ENCODE peak calls at places on chromosomes 2 and 18, in nine cellular contexts. A is vagina, M is Peyer's patch, G is sigmoid colon, X is pancreas, F is cardiac muscle cell, J is heart left ventricle, S is PC-3, P is thoracic aorta. R is an unnamed sample. For H3K9me3, the result is how much of the 10 kb centered on the place peaks cover.

GRCh38 chr2:24978661-24979060 is 6.9 kb upstream of the DNAJC27 start:
- DNase-seq in A (no peak), M (no peak), G (no peak), X (no peak), F (no peak), J (no peak), S (no peak), P (no peak), R (no peak)

GRCh38 chr2:238174701-238175100 is 15.9 kb downstream of the ERFE start:
- DNase-seq in A (no peak), M (no peak), G (no peak), X (no peak), F (no peak), J (no peak), S (no peak), P (no peak), R (no peak)

GRCh38 chr2:98164256-98164655 is 77.3 kb downstream of the VWA3B start:
- DNase-seq in A (no peak), M (no peak), G (no peak), X (no peak), F (no peak), J (no peak), S (no peak), P (no peak), R (no peak)

GRCh38 chr2:128091691-128092050 is 671 bp downstream of the UGGT1 start:
- DNase-seq in A (no peak), M (no peak), G (no peak), X (no peak), F (no peak), J (no peak), S (peak), P (no peak), R (no peak)

GRCh38 chr2:204145197-204146190 is 208.9 kb downstream of the ICOS start:
- DNase-seq in A (no peak), M (peak), G (peak), X (peak), F (peak), J (peak), S (peak), P (no peak), R (peak)

GRCh38 chr2:190791347-190791982 is 89.2 kb upstream of the GLS start:
- DNase-seq in A (no peak), M (no peak), G (no peak), X (no peak), F (peak), J (peak), S (peak), P (peak), R (no peak)

GRCh38 chr2:12486205-12487118 is 230.3 kb upstream of the TRIB2 start:
- DNase-seq in A (no peak), M (no peak), G (no peak), X (no peak), F (no peak), J (no peak), S (peak), P (no peak), R (no peak)

GRCh38 chr2:237418300-237418699 is 4.3 kb upstream of the COL6A3 start:
- DNase-seq in A (no peak), M (no peak), G (no peak), X (no peak), F (peak), J (no peak), S (no peak), P (no peak), R (no peak)

GRCh38 chr2:207504513-207505171 is 25.1 kb upstream of the CREB1 start:
- DNase-seq in A (no peak), M (no peak), G (no peak), X (no peak), F (peak), J (peak), S (no peak), P (no peak), R (no peak)

GRCh38 chr2:73907840-73908452 is 15.1 kb downstream of the ACTG2 start:
- DNase-seq in A (peak), M (no peak), G (peak), X (no peak), F (peak), J (no peak), S (peak), P (no peak), R (no peak)

GRCh38 chr18:44128365-44128764 is 552.3 kb upstream of the SETBP1 start:
- DNase-seq in A (no peak), M (no peak), G (no peak), X (no peak), F (peak), J (no peak), S (peak), P (no peak), R (no peak)

GRCh38 chr2:98205901-98206300 is 118.9 kb downstream of the VWA3B start:
- DNase-seq in A (no peak), M (no peak), G (no peak), X (no peak), F (no peak), J (no peak), S (no peak), P (no peak), R (no peak)

GRCh38 chr2:179344280-179344961 is 79.8 kb upstream of the SESTD1 start:
- DNase-seq in A (no peak), M (no peak), G (no peak), X (no peak), F (peak), J (no peak), S (peak), P (no peak), R (no peak)

GRCh38 chr18:79746730-79747129 is 51.0 kb upstream of the KCNG2 start:
- DNase-seq in A (no peak), M (no peak), G (peak), X (no peak), F (no peak), J (no peak), S (no peak), P (no peak), R (no peak)

GRCh38 chr2:233100192-233100998 is 40.3 kb downstream of the INPP5D start:
- DNase-seq in A (no peak), M (peak), G (no peak), X (no peak), F (no peak), J (no peak), S (no peak), P (no peak), R (no peak)

GRCh38 chr2:158497486-158497885 is 40.7 kb downstream of the PKP4 start:
- DNase-seq in A (no peak), M (no peak), G (no peak), X (no peak), F (no peak), J (no peak), S (peak), P (no peak), R (no peak)

GRCh38 chr2:241636983-241637232 is at the start of gene THAP4:
- DNase-seq in A (no peak), M (peak), G (peak), X (peak), F (peak), J (peak), S (no peak), P (no peak), R (peak)

GRCh38 chr2:127653421-127654083 is 7.6 kb downstream of the GPR17 start:
- DNase-seq in A (no peak), M (peak), G (peak), X (no peak), F (no peak), J (no peak), S (no peak), P (no peak), R (peak)

GRCh38 chr2:84302513-84303412 is 156.3 kb downstream of the SUCLG1 start:
- DNase-seq in A (no peak), M (no peak), G (no peak), X (peak), F (peak), J (no peak), S (peak), P (no peak), R (no peak)

GRCh38 chr2:68388772-68389171 is 23.7 kb downstream of the PLEK start:
- DNase-seq in A (no peak), M (no peak), G (no peak), X (no peak), F (no peak), J (no peak), S (no peak), P (no peak), R (no peak)

GRCh38 chr2:109129921-109130725 is 1.1 kb downstream of the SH3RF3 start:
- DNase-seq in A (no peak), M (no peak), G (peak), X (no peak), F (peak), J (peak), S (peak), P (no peak), R (peak)

GRCh38 chr2:68320118-68320641 is 431 bp upstream of the CNRIP1 start:
- DNase-seq in A (no peak), M (no peak), G (peak), X (no peak), F (no peak), J (peak), S (peak), P (no peak), R (no peak)

GRCh38 chr2:207771421-207771820 is 1.7 kb upstream of the FZD5 start:
- DNase-seq in A (no peak), M (no peak), G (no peak), X (no peak), F (no peak), J (no peak), S (no peak), P (no peak), R (no peak)

GRCh38 chr2:73859721-73860586 is 31.2 kb downstream of the STAMBP start:
- DNase-seq in A (no peak), M (no peak), G (no peak), X (no peak), F (peak), J (no peak), S (peak), P (no peak), R (no peak)

GRCh38 chr2:43174368-43175186 is 51.8 kb downstream of the ZFP36L2 start:
- DNase-seq in A (no peak), M (no peak), G (no peak), X (no peak), F (peak), J (peak), S (no peak), P (no peak), R (no peak)

GRCh38 chr2:113965644-113966043 is 75.8 kb downstream of the ACTR3 start:
- DNase-seq in A (no peak), M (no peak), G (no peak), X (no peak), F (peak), J (no peak), S (peak), P (no peak), R (no peak)

GRCh38 chr2:151237422-151238012 is 24.1 kb downstream of the RBM43 start:
- DNase-seq in A (no peak), M (no peak), G (no peak), X (no peak), F (no peak), J (no peak), S (peak), P (no peak), R (no peak)

GRCh38 chr2:43276962-43277383 is 50.6 kb upstream of the ZFP36L2 start:
- DNase-seq in A (no peak), M (no peak), G (peak), X (peak), F (peak), J (no peak), S (peak), P (no peak), R (peak)

GRCh38 chr2:68784191-68784590 is 49.6 kb downstream of the ARHGAP25 start:
- DNase-seq in A (no peak), M (no peak), G (no peak), X (no peak), F (no peak), J (no peak), S (no peak), P (no peak), R (no peak)

GRCh38 chr2:109348645-109349554 is 219.9 kb downstream of the SH3RF3 start:
- DNase-seq in A (no peak), M (no peak), G (no peak), X (no peak), F (no peak), J (no peak), S (no peak), P (no peak), R (no peak)

GRCh38 chr2:70304501-70304900 is 2.6 kb upstream of the FAM136A start:
- DNase-seq in A (no peak), M (no peak), G (no peak), X (no peak), F (no peak), J (no peak), S (no peak), P (no peak), R (no peak)

GRCh38 chr18:67260841-67261240 is 255.7 kb downstream of the DSEL start:
- DNase-seq in A (no peak), M (no peak), G (no peak), X (no peak), F (no peak), J (no peak), S (no peak), P (no peak), R (no peak)

GRCh38 chr2:112584134-112584890 is at the start of gene CHCHD5:
- DNase-seq in A (peak), M (peak), G (peak), X (peak), F (peak), J (peak), S (peak), P (peak), R (peak)
- TF ChIP-seq CTCF in A (no peak), M (peak), G (no peak), X (peak), F (no peak), J (peak), S (no peak), P (peak), R (peak)

DNA sequence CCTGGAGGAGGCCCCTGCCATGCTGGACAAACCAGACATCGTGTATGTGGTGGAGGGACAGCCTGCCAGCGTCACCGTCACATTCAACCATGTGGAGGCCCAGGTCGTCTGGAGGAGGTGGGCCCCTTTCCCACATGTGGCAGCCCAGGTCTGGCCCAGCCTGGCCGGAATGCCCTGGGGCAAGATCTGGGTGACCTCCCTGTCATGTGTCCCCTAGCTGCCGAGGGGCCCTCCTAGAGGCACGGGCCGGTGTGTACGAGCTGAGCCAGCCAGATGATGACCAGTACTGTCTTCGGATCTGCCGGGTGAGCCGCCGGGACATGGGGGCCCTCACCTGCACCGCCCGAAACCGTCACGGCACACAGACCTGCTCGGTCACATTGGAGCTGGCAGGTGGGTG is 25.2 kb upstream of the GMPPA start:
- DNase-seq in A (no peak), M (no peak), G (no peak), X (no peak), F (no peak), J (no peak), S (no peak), P (no peak), R (no peak)
- H3K27ac ChIP-seq in A (no peak), M (no peak), G (peak), X (no peak), F (peak), J (no peak), S (no peak), P (peak), R (no peak)

DNA sequence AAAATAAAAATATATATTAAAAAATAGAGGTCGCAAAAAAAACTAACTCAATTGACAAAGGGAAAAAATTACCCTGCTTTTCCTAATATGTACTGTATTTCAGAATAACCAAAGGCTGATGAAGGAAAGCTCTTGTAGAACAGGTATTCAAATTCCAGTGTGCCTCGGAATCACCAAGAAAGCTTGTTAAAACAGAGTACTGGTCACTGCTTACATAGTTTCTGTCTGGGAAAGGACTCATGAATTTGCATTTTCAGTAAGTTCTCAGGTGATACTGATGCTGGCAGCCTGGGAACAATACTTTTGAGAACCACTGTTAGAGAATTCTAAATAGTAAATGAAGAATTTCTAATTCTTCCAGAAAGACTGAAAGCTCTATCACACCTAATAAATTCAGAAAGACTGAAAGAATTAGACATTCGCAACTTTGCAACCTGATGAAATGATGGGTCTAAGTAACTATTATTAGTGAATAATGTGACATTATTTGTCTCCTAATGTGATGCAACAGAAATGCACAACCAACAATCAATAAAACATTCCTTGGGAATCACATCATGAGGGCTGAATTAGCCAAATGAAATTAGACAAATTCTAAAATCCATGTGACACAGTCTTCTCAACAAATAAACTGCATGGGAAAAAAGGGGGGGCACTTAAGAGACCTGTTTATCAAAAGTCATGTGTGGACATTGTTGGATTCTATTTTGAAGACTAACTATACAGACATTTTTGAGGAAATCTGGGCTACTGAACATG is 21.9 kb downstream of the RPRD1A start:
- DNase-seq in A (no peak), M (no peak), G (no peak), X (no peak), F (no peak), J (no peak), S (no peak), P (no peak), R (no peak)
- H3K9me3 ChIP-seq in A (under half), M (under half), G (under half), X (under half), F (under half), J (under half), S (under half), P (under half), R (under half)

GRCh38 chr2:217897816-217898806 is 104.7 kb downstream of the TNS1 start:
- DNase-seq in A (no peak), M (no peak), G (peak), X (peak), F (no peak), J (peak), S (no peak), P (no peak), R (peak)

GRCh38 chr2:217900010-217900779 is 102.6 kb downstream of the TNS1 start:
- DNase-seq in A (no peak), M (no peak), G (no peak), X (no peak), F (no peak), J (no peak), S (peak), P (no peak), R (peak)

GRCh38 chr2:217900780-217901360 is 101.9 kb downstream of the TNS1 start:
- DNase-seq in A (no peak), M (no peak), G (no peak), X (no peak), F (no peak), J (no peak), S (no peak), P (no peak), R (no peak)

GRCh38 chr2:217901400-217901799 is 101.4 kb downstream of the TNS1 start:
- DNase-seq in A (no peak), M (no peak), G (no peak), X (no peak), F (no peak), J (no peak), S (no peak), P (no peak), R (no peak)

DNA sequence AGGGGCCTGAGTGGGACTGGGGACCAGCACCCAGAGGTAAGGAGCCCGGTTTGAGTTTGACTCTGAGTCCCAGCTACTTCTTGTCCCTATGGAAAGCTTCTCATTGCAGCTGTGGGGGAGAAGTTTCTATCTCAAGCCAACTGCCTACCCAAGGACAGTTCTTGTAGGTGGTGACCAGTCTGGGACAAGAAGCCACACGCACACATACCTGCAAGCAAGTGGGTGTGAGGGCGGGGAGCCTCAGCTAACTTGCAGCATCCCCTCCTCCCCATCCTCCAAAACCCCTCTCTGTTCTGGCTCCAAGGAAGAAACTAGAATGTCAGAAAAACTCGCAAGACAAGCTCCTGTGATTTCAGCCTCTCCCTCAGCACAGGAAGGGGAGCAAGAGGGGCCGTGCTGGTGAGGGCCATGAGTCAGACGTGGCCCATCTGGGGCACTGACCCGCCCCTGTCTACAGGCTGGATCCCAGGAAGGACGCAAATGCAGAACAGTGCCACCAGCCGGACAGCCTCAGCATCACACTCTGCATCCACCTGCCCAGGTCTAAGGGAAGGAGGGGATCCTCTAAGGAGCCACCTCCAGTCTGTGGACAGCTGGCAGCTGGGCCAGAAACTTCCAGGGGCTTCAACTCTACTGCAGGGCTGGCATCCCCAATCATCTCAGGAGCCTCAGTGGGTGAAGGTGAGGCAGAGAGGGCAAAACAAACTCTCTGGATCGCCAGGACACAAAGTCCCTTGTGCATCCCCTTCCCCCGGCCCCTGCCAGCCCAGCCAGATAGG is 103.4 kb downstream of the TNS1 start:
- DNase-seq in A (no peak), M (no peak), G (peak), X (peak), F (peak), J (no peak), S (peak), P (no peak), R (peak)
- TF ChIP-seq CTCF in A (no peak), M (peak), G (no peak), X (peak), F (peak), J (peak), S (peak), P (peak), R (peak)

GRCh38 chr2:45285311-45285710 is 276.1 kb upstream of the SIX2 start:
- DNase-seq in A (no peak), M (no peak), G (no peak), X (no peak), F (peak), J (no peak), S (no peak), P (no peak), R (no peak)
- H3K27ac ChIP-seq in A (no peak), M (no peak), G (no peak), X (no peak), F (no peak), J (no peak), S (peak), P (no peak), R (no peak)

DNA sequence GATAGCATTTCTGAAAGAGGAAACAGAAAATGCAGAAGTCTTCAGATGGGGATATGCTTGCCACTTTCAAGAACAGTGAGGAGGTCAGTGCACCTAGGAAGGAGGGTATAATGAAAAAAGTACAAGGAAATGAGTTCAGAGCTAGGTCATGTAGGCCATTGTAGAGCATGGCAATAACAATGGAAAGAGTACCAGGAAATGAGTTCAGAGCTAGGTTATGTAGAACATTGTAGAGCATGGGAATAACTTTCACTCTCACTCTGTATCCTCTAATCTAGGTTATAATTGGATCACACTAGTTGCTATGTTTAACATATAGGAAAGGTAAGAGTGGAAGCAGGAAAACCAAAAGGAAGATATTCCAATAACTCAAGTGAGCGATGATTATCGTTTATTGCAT is 12.3 kb downstream of the SCG2 start:
- DNase-seq in A (no peak), M (no peak), G (no peak), X (no peak), F (no peak), J (no peak), S (no peak), P (no peak), R (no peak)
- H3K9me3 ChIP-seq in A (under half), M (under half), G (under half), X (under half), F (under half), J (under half), S (under half), P (under half), R (under half)

GRCh38 chr18:61892683-61893303 is at the start of gene RNF152:
- DNase-seq in A (no peak), M (peak), G (peak), X (peak), F (peak), J (peak), S (no peak), P (no peak), R (no peak)
- TF ChIP-seq CTCF in A (no peak), M (no peak), G (no peak), X (no peak), F (peak), J (no peak), S (no peak), P (peak), R (peak)

R was measured in lower lobe of right lung.